ENCODE peak calls at places on chromosomes 5 and 9, in seven cellular contexts. T is HT-29; R is A549; B is cerebellum; V is GM04503; A is Right ventricle myocardium superior; Y is stimulated activated CD4-positive, alpha-beta T cell treated with anti-CD3 and anti-CD28 coated beads, Interleukin-15, amount 100 ng/mL, for 48 hours. H is an unnamed sample.

GRCh38 chr5:110736763-110737162 is 2.0 kb upstream of the SLC25A46 start:
- DNase-seq in T (peak; percentile 37), A (no peak), R (no peak), B (no peak), V (no peak), Y (no peak), H (no peak)

GRCh38 chr9:32587901-32588300 is 14.9 kb upstream of the NDUFB6 start:
- DNase-seq in V (no peak), R (no peak), A (no peak), T (no peak), B (no peak), Y (peak; percentile 10), H (no peak)

GRCh38 chr5:170504598-170505266 is 912 bp downstream of the KCNIP1 start:
- DNase-seq in A (no peak), B (no peak), T (no peak), V (no peak), Y (no peak), R (no peak), H (no peak)

GRCh38 chr5:36389245-36389644 is 87.5 kb upstream of the RANBP3L start:
- DNase-seq in V (no peak), Y (no peak), B (no peak), T (no peak), A (no peak), R (no peak), H (no peak)

GRCh38 chr5:88872971-88873370 is 10.0 kb downstream of the MEF2C start:
- DNase-seq in B (no peak), R (no peak), V (no peak), Y (no peak), T (no peak), A (no peak), H (no peak)

GRCh38 chr5:61768692-61769281 is 436.7 kb downstream of the ZSWIM6 start:
- DNase-seq in Y (no peak), T (peak; percentile 77), R (peak; percentile 69), V (no peak), A (no peak), B (no peak), H (no peak)

GRCh38 chr5:143245929-143246561 is 157.4 kb downstream of the NR3C1 start:
- DNase-seq in V (peak; percentile 75), R (peak; percentile 96), A (no peak), T (peak; percentile 68), B (peak; percentile 86), Y (no peak), H (peak; percentile 90)

GRCh38 chr5:68046445-68046844 is 169.1 kb upstream of the PIK3R1 start:
- DNase-seq in B (no peak), Y (no peak), V (peak; percentile 98), T (peak; percentile 19), A (no peak), R (peak; percentile 24), H (peak; percentile 96)

GRCh38 chr5:115516372-115516771 is 28.2 kb downstream of the FEM1C start:
- DNase-seq in Y (no peak), R (no peak), B (no peak), A (no peak), T (no peak), V (no peak), H (no peak)

GRCh38 chr5:176750144-176750543 is 60.2 kb upstream of the UNC5A start:
- DNase-seq in R (no peak), A (no peak), T (no peak), Y (no peak), V (no peak), B (no peak), H (no peak)

GRCh38 chr9:130426883-130427282 is 17.9 kb upstream of the ASS1 start:
- DNase-seq in V (peak; percentile 41), Y (no peak), T (no peak), B (peak; percentile 90), A (peak; percentile 62), R (peak; percentile 33), H (no peak)

GRCh38 chr5:122262107-122262506 is 49.9 kb upstream of the SNCAIP start:
- DNase-seq in A (no peak), Y (no peak), B (no peak), T (no peak), R (no peak), V (peak; percentile 59), H (no peak)

GRCh38 chr9:28774433-28775029 is 1201.2 kb upstream of the C9orf72 start:
- DNase-seq in R (peak; percentile 7), Y (no peak), A (no peak), V (no peak), T (peak; percentile 50), B (peak; percentile 1), H (no peak)

GRCh38 chr9:22098636-22099332 is 89.7 kb upstream of the CDKN2B start:
- DNase-seq in T (peak; percentile 69), V (no peak), A (no peak), Y (no peak), R (no peak), B (peak; percentile 0), H (no peak)

GRCh38 chr5:68015933-68016332 is 199.6 kb upstream of the PIK3R1 start:
- DNase-seq in T (no peak), Y (no peak), B (no peak), R (no peak), V (no peak), A (no peak), H (no peak)

GRCh38 chr5:142320851-142321560 is 3.8 kb downstream of the SPRY4 start:
- DNase-seq in R (no peak), V (no peak), A (no peak), T (no peak), Y (no peak), B (no peak), H (no peak)

GRCh38 chr9:122051401-122052346 is 41.4 kb downstream of the TTLL11 start:
- DNase-seq in A (no peak), B (no peak), V (peak; percentile 70), T (no peak), R (no peak), Y (peak; percentile 29), H (no peak)

GRCh38 chr5:19258686-19259085 is 729.3 kb downstream of the CDH18 start:
- DNase-seq in R (no peak), Y (no peak), T (no peak), B (no peak), V (no peak), A (peak; percentile 39), H (no peak)

GRCh38 chr9:122572456-122572855 is 10.7 kb downstream of the OR1L8 start:
- DNase-seq in V (no peak), B (no peak), Y (no peak), R (no peak), T (no peak), A (no peak), H (no peak)

GRCh38 chr5:67146574-67146973 is 50.0 kb downstream of the CD180 start:
- DNase-seq in V (no peak), T (no peak), B (no peak), Y (no peak), A (no peak), R (no peak), H (no peak)

GRCh38 chr5:1761453-1761755 is 38.2 kb downstream of the MRPL36 start:
- DNase-seq in B (no peak), A (no peak), V (no peak), R (no peak), T (no peak), Y (no peak), H (no peak)

GRCh38 chr5:59661939-59662615 is 231.4 kb downstream of the PDE4D start:
- DNase-seq in T (no peak), R (no peak), B (no peak), Y (no peak), A (no peak), V (no peak), H (no peak)

GRCh38 chr5:174693697-174694400 is 30.5 kb upstream of the MSX2 start:
- DNase-seq in V (no peak), Y (no peak), B (no peak), T (peak; percentile 68), R (no peak), A (no peak), H (no peak)

GRCh38 chr9:111992523-111992922 is 95.9 kb downstream of the UGCG start:
- DNase-seq in V (no peak), B (no peak), A (no peak), Y (no peak), T (peak; percentile 30), R (no peak), H (peak; percentile 79)

GRCh38 chr5:129372025-129372424 is 88.1 kb upstream of the ADAMTS19 start:
- DNase-seq in B (no peak), V (no peak), T (no peak), A (no peak), Y (no peak), R (no peak), H (no peak)

GRCh38 chr5:74822288-74822687 is 43.9 kb downstream of the FAM169A start:
- DNase-seq in V (no peak), T (peak; percentile 11), B (no peak), A (no peak), R (no peak), Y (no peak), H (no peak)

GRCh38 chr9:88923653-88924284 is 67.5 kb upstream of the S1PR3 start:
- DNase-seq in B (no peak), T (no peak), V (no peak), Y (no peak), R (no peak), A (peak; percentile 54), H (no peak)

GRCh38 chr9:115057559-115057958 is 60.4 kb downstream of the TNC start:
- DNase-seq in T (no peak), Y (no peak), R (no peak), B (no peak), V (no peak), A (no peak), H (no peak)

GRCh38 chr5:137405393-137405792 is 93.7 kb downstream of the SPOCK1 start:
- DNase-seq in T (no peak), V (no peak), A (no peak), B (no peak), Y (no peak), R (no peak), H (no peak)

GRCh38 chr5:127426661-127427060 is 90.8 kb upstream of the PRRC1 start:
- DNase-seq in T (no peak), V (no peak), B (no peak), R (no peak), A (no peak), Y (no peak), H (no peak)

GRCh38 chr9:72687331-72687730 is 165.9 kb downstream of the TMC1 start:
- DNase-seq in B (no peak), A (no peak), Y (no peak), R (no peak), T (no peak), V (no peak), H (no peak)

H was measured in kidney epithelial cell.